ENCODE peak calls at places on chromosomes 11 and 22, in five cellular contexts. P, C, Q, I and G are unnamed samples.

GRCh38 chr11:95092549-95093324 is 3.1 kb downstream of the ENDOD1 start:
- DNase-seq in P (peak; percentile 47), C (no peak), Q (no peak), I (peak; percentile 85), G (no peak)

GRCh38 chr11:19905280-19905853 is 192.7 kb downstream of the NAV2 start:
- DNase-seq in P (peak; percentile 66), C (no peak), Q (no peak), I (peak; percentile 51), G (no peak)

GRCh38 chr11:112511906-112512305 is 251.2 kb upstream of the PLET1 start:
- DNase-seq in P (no peak), C (no peak), Q (no peak), I (no peak), G (no peak)

GRCh38 chr22:39097098-39098020 is at the start of gene APOBEC3H:
- DNase-seq in P (no peak), C (no peak), Q (no peak), I (no peak), G (no peak)

GRCh38 chr11:36273110-36273509 is 16.1 kb downstream of the COMMD9 start:
- DNase-seq in P (no peak), C (no peak), Q (no peak), I (no peak), G (no peak)

GRCh38 chr11:120911943-120912342 is 112.0 kb upstream of the TBCEL start:
- DNase-seq in P (no peak), C (no peak), Q (no peak), I (no peak), G (no peak)

GRCh38 chr11:78740175-78741161 is 165.8 kb upstream of the NARS2 start:
- DNase-seq in P (no peak), C (no peak), Q (no peak), I (no peak), G (no peak)

GRCh38 chr11:14380947-14381555 is 22.1 kb upstream of the RRAS2 start:
- DNase-seq in P (peak; percentile 27), C (no peak), Q (peak; percentile 81), I (peak; percentile 22), G (no peak)

GRCh38 chr11:109088061-109088460 is 333.9 kb upstream of the C11orf87 start:
- DNase-seq in P (no peak), C (no peak), Q (no peak), I (no peak), G (no peak)

GRCh38 chr11:66186470-66186869 is 82.0 kb upstream of the RAB1B start:
- DNase-seq in P (no peak), C (no peak), Q (no peak), I (no peak), G (no peak)

GRCh38 chr11:44246726-44247125 is 63.2 kb downstream of the ALX4 start:
- DNase-seq in P (no peak), C (no peak), Q (no peak), I (no peak), G (no peak)

GRCh38 chr11:77201370-77201769 is 73.3 kb downstream of the MYO7A start:
- DNase-seq in P (no peak), C (no peak), Q (no peak), I (no peak), G (no peak)

GRCh38 chr11:8814923-8815240 is 96.1 kb upstream of the AKIP1 start:
- DNase-seq in P (no peak), C (no peak), Q (no peak), I (no peak), G (no peak)

GRCh38 chr11:38517991-38518390 is 1920.0 kb upstream of the RAG2 start:
- DNase-seq in P (no peak), C (no peak), Q (no peak), I (no peak), G (no peak)

GRCh38 chr11:35321111-35321510 is 98.2 kb downstream of the SLC1A2 start:
- DNase-seq in P (no peak), C (no peak), Q (no peak), I (no peak), G (no peak)

GRCh38 chr11:129315781-129316579 is 59.7 kb upstream of the BARX2 start:
- DNase-seq in P (no peak), C (no peak), Q (peak; percentile 54), I (peak; percentile 45), G (peak; percentile 15)

GRCh38 chr11:20274031-20274430 is 89.5 kb upstream of the HTATIP2 start:
- DNase-seq in P (peak; percentile 17), C (no peak), Q (no peak), I (no peak), G (no peak)

GRCh38 chr22:43477151-43477725 is 65.4 kb downstream of the MPPED1 start:
- DNase-seq in P (no peak), C (no peak), Q (no peak), I (no peak), G (no peak)

GRCh38 chr11:60871378-60872061 is 4.2 kb downstream of the ZP1 start:
- DNase-seq in P (no peak), C (no peak), Q (no peak), I (no peak), G (no peak)

GRCh38 chr11:44133335-44133946 is 38.0 kb downstream of the EXT2 start:
- DNase-seq in P (peak; percentile 51), C (no peak), Q (no peak), I (peak; percentile 17), G (peak; percentile 57)

GRCh38 chr11:21771097-21771496 is 421.8 kb upstream of the ANO5 start:
- DNase-seq in P (no peak), C (no peak), Q (no peak), I (no peak), G (no peak)

GRCh38 chr11:1762537-1763302 is 1.0 kb downstream of the CTSD start:
- DNase-seq in P (no peak), C (no peak), Q (no peak), I (peak; percentile 83), G (no peak)

GRCh38 chr11:44596541-44597276 is 31.2 kb downstream of the CD82 start:
- DNase-seq in P (no peak), C (peak; percentile 84), Q (no peak), I (no peak), G (no peak)

GRCh38 chr22:19896665-19897355 is 42.1 kb upstream of the GNB1L start:
- DNase-seq in P (no peak), C (no peak), Q (no peak), I (no peak), G (no peak)

GRCh38 chr22:36323855-36324331 is 63.9 kb downstream of the MYH9 start:
- DNase-seq in P (no peak), C (no peak), Q (no peak), I (no peak), G (no peak)

GRCh38 chr11:44572884-44573283 is 7.4 kb downstream of the CD82 start:
- DNase-seq in P (no peak), C (no peak), Q (peak; percentile 64), I (no peak), G (no peak)

GRCh38 chr11:126113963-126114362 is 51.3 kb upstream of the CDON start:
- DNase-seq in P (no peak), C (no peak), Q (no peak), I (no peak), G (no peak)

GRCh38 chr11:14858404-14858803 is 33.6 kb downstream of the CYP2R1 start:
- DNase-seq in P (no peak), C (no peak), Q (no peak), I (no peak), G (no peak)

DNA sequence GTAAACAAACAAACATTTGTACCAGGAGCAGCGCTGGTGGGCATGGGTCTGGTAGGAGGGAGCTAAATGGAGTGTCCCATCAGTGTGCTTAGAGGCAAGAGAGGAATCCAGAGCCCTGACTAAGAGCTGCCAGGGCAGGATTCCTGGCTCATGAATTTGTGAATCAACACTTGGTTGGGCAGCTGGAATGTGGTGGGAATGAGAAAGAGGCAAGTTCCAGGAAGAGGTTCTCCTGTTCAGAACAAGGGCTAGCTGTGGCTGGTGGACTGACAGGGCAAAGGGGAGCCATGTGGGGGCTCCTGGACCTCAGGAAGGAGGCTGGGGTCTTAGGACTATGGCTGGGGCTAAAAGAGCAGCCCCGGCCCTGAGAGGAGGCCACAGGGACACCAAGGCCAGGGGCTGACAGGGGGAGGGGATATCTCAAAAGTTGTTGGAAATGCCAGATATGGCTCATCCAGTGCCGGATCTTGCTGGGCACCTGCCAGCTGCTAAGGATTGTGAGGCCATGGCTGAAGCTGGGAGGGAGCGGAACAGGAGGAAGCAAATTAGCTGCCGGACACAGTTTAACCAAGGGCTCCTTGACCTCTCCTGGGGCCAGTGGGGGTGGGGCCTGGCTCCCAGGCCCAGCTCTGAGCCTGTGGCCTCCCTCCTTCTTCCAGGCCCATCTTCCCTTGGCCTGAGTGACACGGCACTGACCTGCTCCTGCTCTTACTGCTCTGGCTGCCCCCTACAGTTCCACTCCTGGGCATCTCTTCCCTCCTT is 14.6 kb upstream of the P2RY6 start:
- DNase-seq in P (no peak), C (no peak), Q (no peak), I (peak; percentile 39), G (peak; percentile 39)
- TF ChIP-seq SUZ12 in P (no peak), C (no peak), Q (no peak), I (no peak), G (no peak)

DNA sequence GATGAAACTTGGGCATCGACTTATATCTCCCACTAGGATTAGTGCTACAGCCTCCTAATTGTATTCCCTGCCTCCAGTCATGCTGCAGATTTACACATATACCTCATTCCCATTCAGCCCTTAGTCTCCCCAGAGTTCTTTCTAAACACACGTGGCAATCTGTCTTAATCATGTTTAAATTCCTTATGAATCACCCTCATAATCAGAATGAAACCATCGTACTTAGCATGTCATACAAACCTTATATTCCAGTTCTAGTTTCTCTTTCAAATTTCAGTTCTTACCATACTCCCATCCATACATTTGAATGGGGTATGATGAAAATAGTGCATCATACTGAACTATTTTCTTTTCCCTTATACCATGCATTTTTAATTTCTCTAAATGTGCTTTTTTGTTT is 6.0 kb upstream of the OR10A2 start:
- DNase-seq in P (no peak), C (no peak), Q (no peak), I (no peak), G (no peak)
- TF ChIP-seq SUZ12 in P (no peak), C (no peak), Q (no peak), I (no peak), G (no peak)

GRCh38 chr11:70364745-70365535 is 33.4 kb upstream of the CTTN start:
- DNase-seq in P (no peak), C (peak; percentile 3), Q (peak; percentile 20), I (no peak), G (no peak)

GRCh38 chr11:70365536-70365912 is 32.8 kb upstream of the CTTN start:
- DNase-seq in P (no peak), C (no peak), Q (peak; percentile 16), I (no peak), G (no peak)

GRCh38 chr11:70367071-70367470 is 31.3 kb upstream of the CTTN start:
- DNase-seq in P (no peak), C (no peak), Q (peak; percentile 41), I (no peak), G (no peak)

GRCh38 chr11:70360211-70360610 is 38.1 kb upstream of the CTTN start:
- DNase-seq in P (no peak), C (no peak), Q (no peak), I (no peak), G (no peak)

DNA sequence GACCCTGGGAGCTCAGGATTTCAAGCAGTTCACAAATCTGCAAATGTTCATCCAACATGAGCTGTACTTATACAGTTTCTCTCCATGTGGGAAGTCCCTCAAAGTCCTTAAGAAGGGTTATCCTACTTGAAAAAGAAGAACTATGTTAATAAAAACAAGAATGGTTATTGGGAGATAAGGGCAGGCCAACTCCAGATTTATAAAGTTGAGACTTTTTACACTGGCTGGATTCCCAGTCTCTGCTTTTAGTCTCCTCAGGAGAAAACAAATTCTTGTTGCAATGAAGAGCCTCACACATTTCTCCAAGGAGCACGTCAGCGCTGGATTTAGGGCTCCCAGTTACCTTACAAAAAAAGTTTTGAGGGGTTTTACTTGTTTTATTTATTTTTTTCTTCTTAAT is 34.1 kb upstream of the CTTN start:
- DNase-seq in P (no peak), C (no peak), Q (no peak), I (no peak), G (no peak)
- TF ChIP-seq SUZ12 in P (no peak), C (no peak), Q (no peak), I (no peak), G (no peak)

GRCh38 chr11:2779499-2779980 is 79.7 kb upstream of the KCNQ1OT1 start:
- DNase-seq in P (no peak), C (no peak), Q (peak; percentile 42), I (no peak), G (no peak)
- TF ChIP-seq SUZ12 in P (no peak), C (no peak), Q (no peak), I (no peak), G (no peak)